ENCODE peak calls at places on chromosomes 3 and 15, in six cellular contexts. O is dorsolateral prefrontal cortex, H is GM12878, D is psoas muscle, R is GM23338, L is suprapubic skin. P is an unnamed sample.
A peak's percentile ranks its signal among the peaks of the same experiment; 100 is the strongest.

GRCh38 chr3:128112406-128112968 is 11.1 kb downstream of the RUVBL1 start:
- DNase-seq in O (no peak), H (peak; percentile 25), D (no peak), R (no peak), L (no peak), P (no peak)

GRCh38 chr3:107958151-107958550 is 132.7 kb downstream of the CD47 start:
- DNase-seq in O (no peak), H (no peak), D (no peak), R (no peak), L (no peak), P (no peak)

GRCh38 chr15:87731630-87732029 is 524.9 kb downstream of the NTRK3 start:
- DNase-seq in O (no peak), H (no peak), D (no peak), R (no peak), L (no peak), P (no peak)

GRCh38 chr15:88622605-88622975 is 1.4 kb downstream of the AEN start:
- DNase-seq in O (no peak), H (no peak), D (no peak), R (no peak), L (no peak), P (no peak)

GRCh38 chr3:99934984-99935797 is 117.5 kb downstream of the CMSS1 start:
- DNase-seq in O (no peak), H (no peak), D (no peak), R (no peak), L (no peak), P (no peak)

GRCh38 chr15:39508536-39508935 is 72.3 kb upstream of the THBS1 start:
- DNase-seq in O (no peak), H (no peak), D (no peak), R (no peak), L (no peak), P (no peak)

GRCh38 chr3:172908871-172909270 is 158.3 kb downstream of the ECT2 start:
- DNase-seq in O (no peak), H (no peak), D (no peak), R (no peak), L (no peak), P (no peak)

GRCh38 chr3:101637461-101637860 is 39.5 kb downstream of the ZBTB11 start:
- DNase-seq in O (no peak), H (no peak), D (no peak), R (no peak), L (no peak), P (no peak)

GRCh38 chr15:66215811-66216210 is 37.7 kb downstream of the MEGF11 start:
- DNase-seq in O (no peak), H (no peak), D (no peak), R (no peak), L (no peak), P (no peak)

GRCh38 chr3:156776871-156777270 is 49.3 kb upstream of the LEKR1 start:
- DNase-seq in O (no peak), H (no peak), D (no peak), R (no peak), L (no peak), P (no peak)

GRCh38 chr3:40828741-40829415 is 304.1 kb downstream of the ZNF621 start:
- DNase-seq in O (no peak), H (no peak), D (no peak), R (no peak), L (no peak), P (no peak)

GRCh38 chr3:72259755-72260589 is 475.0 kb upstream of the PROK2 start:
- DNase-seq in O (no peak), H (no peak), D (no peak), R (no peak), L (no peak), P (no peak)

GRCh38 chr3:25033407-25034029 is 394.5 kb upstream of the RARB start:
- DNase-seq in O (peak; percentile 52), H (no peak), D (peak; percentile 15), R (peak; percentile 93), L (no peak), P (no peak)

GRCh38 chr3:188111002-188111584 is 42.9 kb upstream of the LPP start:
- DNase-seq in O (no peak), H (no peak), D (no peak), R (no peak), L (no peak), P (no peak)

GRCh38 chr3:69499899-69500316 is 114.0 kb upstream of the FRMD4B start:
- DNase-seq in O (peak; percentile 58), H (no peak), D (peak; percentile 48), R (no peak), L (peak; percentile 80), P (peak; percentile 26)

GRCh38 chr3:124802702-124803101 is 72.5 kb downstream of the UMPS start:
- DNase-seq in O (peak; percentile 72), H (no peak), D (no peak), R (no peak), L (no peak), P (no peak)

GRCh38 chr15:85793641-85794597 is 806 bp downstream of the KLHL25 start:
- DNase-seq in O (no peak), H (no peak), D (peak; percentile 70), R (peak; percentile 37), L (no peak), P (peak; percentile 51)

GRCh38 chr3:50380375-50381085 is 21.2 kb upstream of the TMEM115 start:
- DNase-seq in O (no peak), H (no peak), D (no peak), R (no peak), L (no peak), P (no peak)

GRCh38 chr3:45980819-45981218 is 14.8 kb downstream of the FYCO1 start:
- DNase-seq in O (no peak), H (no peak), D (no peak), R (no peak), L (no peak), P (no peak)

GRCh38 chr15:27871078-27871695 is 227.9 kb downstream of the OCA2 start:
- DNase-seq in O (no peak), H (no peak), D (no peak), R (no peak), L (no peak), P (no peak)

GRCh38 chr3:187958432-187959003 is 195.4 kb upstream of the LPP start:
- DNase-seq in O (no peak), H (no peak), D (no peak), R (no peak), L (no peak), P (no peak)

GRCh38 chr3:67620869-67621268 is 33.5 kb downstream of the SUCLG2 start:
- DNase-seq in O (no peak), H (no peak), D (no peak), R (no peak), L (no peak), P (no peak)

GRCh38 chr3:82643948-82644347 is 882.5 kb upstream of the GBE1 start:
- DNase-seq in O (no peak), H (no peak), D (no peak), R (peak; percentile 36), L (no peak), P (no peak)

GRCh38 chr15:73948982-73949381 is 22.7 kb downstream of the LOXL1 start:
- DNase-seq in O (no peak), H (no peak), D (no peak), R (no peak), L (peak; percentile 38), P (no peak)

GRCh38 chr15:71448688-71449114 is 333.4 kb downstream of the THSD4 start:
- DNase-seq in O (no peak), H (no peak), D (no peak), R (peak; percentile 79), L (no peak), P (no peak)

GRCh38 chr15:35080226-35080625 is 4.9 kb downstream of the NANOGP8 start:
- DNase-seq in O (no peak), H (no peak), D (no peak), R (no peak), L (no peak), P (no peak)

GRCh38 chr3:146156060-146156459 is 4.9 kb downstream of the PLOD2 start:
- DNase-seq in O (no peak), H (no peak), D (no peak), R (no peak), L (no peak), P (no peak)

GRCh38 chr3:3196148-3196861 is 16.8 kb upstream of the CRBN start:
- DNase-seq in O (peak; percentile 32), H (no peak), D (no peak), R (peak; percentile 52), L (no peak), P (no peak)

GRCh38 chr3:3799173-3800075 is at the start of gene LRRN1:
- DNase-seq in O (peak; percentile 74), H (no peak), D (peak; percentile 69), R (peak; percentile 96), L (no peak), P (no peak)

GRCh38 chr3:126070146-126070545 is 13.8 kb downstream of the SLC41A3 start:
- DNase-seq in O (no peak), H (no peak), D (no peak), R (no peak), L (no peak), P (no peak)

GRCh38 chr3:159761377-159761776 is 227.3 kb upstream of the IL12A start:
- DNase-seq in O (no peak), H (no peak), D (no peak), R (no peak), L (no peak), P (no peak)

GRCh38 chr3:165817160-165817709 is 20.0 kb downstream of the BCHE start:
- DNase-seq in O (no peak), H (no peak), D (no peak), R (no peak), L (no peak), P (no peak)

GRCh38 chr3:39106281-39107055 is 959 bp downstream of the GORASP1 start:
- DNase-seq in O (no peak), H (no peak), D (no peak), R (peak; percentile 61), L (no peak), P (no peak)
- H3K27ac ChIP-seq in O (peak overlapping the region; percentile 91), H (peak overlapping the region; percentile 59), D (peak overlapping the region; percentile 100), R (no peak overlapping the region), L (peak overlapping the region; percentile 98), P (peak overlapping the region; percentile 99)

GRCh38 chr15:78104566-78105500 is 12.5 kb downstream of the SH2D7 start:
- DNase-seq in O (no peak), H (no peak), D (no peak), R (no peak), L (peak; percentile 49), P (no peak)
- TF ChIP-seq CTCF in O (no peak), H (no peak), D (no peak), R (no peak), L (no peak), P (no peak)

GRCh38 chr3:20999661-21000060 is 751.3 kb downstream of the ZNF385D start:
- DNase-seq in O (no peak), H (no peak), D (no peak), R (no peak), L (no peak), P (no peak)
- H3K27ac ChIP-seq in O (no peak overlapping the region), H (no peak overlapping the region), D (no peak overlapping the region), R (no peak overlapping the region), L (no peak overlapping the region), P (no peak overlapping the region)

DNA sequence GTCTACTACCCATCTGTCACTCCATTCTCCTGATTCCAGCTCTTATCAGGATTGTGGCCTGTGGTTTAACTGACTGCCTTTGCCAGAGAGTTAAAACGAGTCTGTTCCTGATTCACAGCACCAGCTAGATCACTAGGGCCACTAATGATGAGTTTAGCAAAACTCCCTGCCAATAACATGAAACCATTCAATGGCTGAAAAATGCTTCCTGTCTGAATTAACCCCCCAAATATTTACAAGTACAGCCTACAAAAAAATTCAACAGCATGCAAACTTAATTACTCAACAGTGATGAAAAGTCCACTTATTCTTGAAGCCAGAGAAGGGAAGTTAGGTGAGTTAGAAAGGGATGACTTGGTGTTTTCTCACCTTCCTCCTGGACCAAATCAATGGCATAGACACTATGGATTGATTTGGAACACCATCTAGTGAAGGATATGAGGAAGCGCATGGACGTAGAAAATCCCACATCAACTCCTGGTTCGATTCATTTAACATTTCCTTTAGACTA is 141.4 kb downstream of the TGFBR2 start:
- DNase-seq in O (no peak), H (no peak), D (no peak), R (peak; percentile 70), L (no peak), P (no peak)
- TF ChIP-seq CTCF in O (peak; percentile 58), H (no peak), D (peak; percentile 38), R (peak; percentile 71), L (no peak), P (peak; percentile 34)